ENCODE peak calls at places on chromosome 9, in eight cellular contexts. B is sigmoid colon, U is endothelial cell, C is HFFc6, X is upper lobe of right lung, L is SK-N-SH, T is GM12865, H is lung. Y is an unnamed sample.

GRCh38 chr9:30198463-30199309 is 2185.8 kb upstream of the ACO1 start:
- DNase-seq in B (no peak), U (no peak), C (no peak), X (no peak), L (no peak), T (no peak), H (no peak), Y (no peak)

GRCh38 chr9:107707419-107707837 is 217.9 kb upstream of the KLF4 start:
- DNase-seq in B (no peak), U (no peak), C (peak; percentile 71), X (no peak), L (no peak), T (no peak), H (no peak), Y (no peak)

GRCh38 chr9:134987906-134988700 is 70.4 kb upstream of the FCN1 start:
- DNase-seq in B (peak; percentile 50), U (no peak), C (no peak), X (peak; percentile 58), L (no peak), T (no peak), H (no peak), Y (no peak)

GRCh38 chr9:129885018-129885669 is 49.9 kb downstream of the USP20 start:
- DNase-seq in B (peak; percentile 81), U (no peak), C (no peak), X (peak; percentile 76), L (no peak), T (peak; percentile 76), H (peak; percentile 46), Y (no peak)

GRCh38 chr9:133658442-133659431 is 22.6 kb downstream of the DBH start:
- DNase-seq in B (no peak), U (no peak), C (no peak), X (no peak), L (no peak), T (no peak), H (peak; percentile 56), Y (no peak)

GRCh38 chr9:98995059-98995665 is 51.5 kb downstream of the COL15A1 start:
- DNase-seq in B (peak; percentile 91), U (no peak), C (no peak), X (peak; percentile 76), L (no peak), T (no peak), H (peak; percentile 61), Y (no peak)

GRCh38 chr9:114805670-114806551 is at the start of gene TNFSF15:
- DNase-seq in B (peak; percentile 63), U (no peak), C (no peak), X (peak; percentile 83), L (no peak), T (peak; percentile 65), H (peak; percentile 59), Y (peak; percentile 43)

GRCh38 chr9:8428389-8428788 is 628.8 kb upstream of the DMAC1 start:
- DNase-seq in B (no peak), U (no peak), C (no peak), X (no peak), L (no peak), T (no peak), H (no peak), Y (no peak)

DNA sequence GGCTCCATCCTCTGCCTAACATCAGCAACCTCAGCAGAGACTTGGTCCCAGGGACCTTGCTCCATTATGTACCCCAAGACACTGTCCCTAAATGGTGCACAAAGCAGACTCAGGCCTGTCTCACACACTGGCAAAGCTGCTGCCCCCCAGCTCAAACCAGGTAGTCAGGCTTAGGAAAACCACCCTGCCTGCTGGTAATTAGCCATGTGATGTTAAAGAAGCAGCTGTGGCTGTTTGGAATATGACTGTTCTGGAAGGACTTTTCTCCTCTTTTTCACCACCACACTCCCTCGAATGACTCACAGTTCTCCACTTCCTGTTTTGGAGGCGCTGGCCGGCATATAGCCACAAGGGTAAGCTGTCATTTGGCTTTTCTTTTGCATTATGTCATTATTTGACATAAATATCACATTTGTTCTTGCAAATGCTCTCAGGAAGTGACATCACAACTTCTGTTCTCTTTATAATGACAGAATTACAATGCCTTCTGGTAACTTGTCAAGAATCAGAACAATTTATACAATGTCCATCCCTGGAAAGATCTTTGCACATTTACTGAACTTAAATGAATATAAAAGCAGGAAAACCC is 113.9 kb downstream of the SUSD1 start:
- DNase-seq in B (peak; percentile 80), U (no peak), C (peak; percentile 95), X (peak; percentile 67), L (peak; percentile 22), T (peak; percentile 83), H (peak; percentile 57), Y (peak; percentile 72)
- TF ChIP-seq CTCF in B (no peak), U (no peak), C (no peak), X (no peak), L (peak; percentile 5), T (no peak), H (no peak), Y (no peak)

GRCh38 chr9:79568337-79569084 is 3.3 kb upstream of the TLE4 start:
- DNase-seq in B (no peak), U (no peak), C (no peak), X (no peak), L (no peak), T (peak; percentile 64), H (no peak), Y (peak; percentile 28)
- TF ChIP-seq CTCF in B (no peak), U (no peak), C (no peak), X (no peak), L (no peak), T (no peak), H (no peak), Y (no peak)

GRCh38 chr9:117019242-117019641 is 332.1 kb downstream of the TRIM32 start:
- DNase-seq in B (no peak), U (no peak), C (no peak), X (no peak), L (no peak), T (no peak), H (no peak), Y (no peak)
- TF ChIP-seq CTCF in B (no peak), U (no peak), C (no peak), X (no peak), L (no peak), T (no peak), H (no peak), Y (no peak)

DNA sequence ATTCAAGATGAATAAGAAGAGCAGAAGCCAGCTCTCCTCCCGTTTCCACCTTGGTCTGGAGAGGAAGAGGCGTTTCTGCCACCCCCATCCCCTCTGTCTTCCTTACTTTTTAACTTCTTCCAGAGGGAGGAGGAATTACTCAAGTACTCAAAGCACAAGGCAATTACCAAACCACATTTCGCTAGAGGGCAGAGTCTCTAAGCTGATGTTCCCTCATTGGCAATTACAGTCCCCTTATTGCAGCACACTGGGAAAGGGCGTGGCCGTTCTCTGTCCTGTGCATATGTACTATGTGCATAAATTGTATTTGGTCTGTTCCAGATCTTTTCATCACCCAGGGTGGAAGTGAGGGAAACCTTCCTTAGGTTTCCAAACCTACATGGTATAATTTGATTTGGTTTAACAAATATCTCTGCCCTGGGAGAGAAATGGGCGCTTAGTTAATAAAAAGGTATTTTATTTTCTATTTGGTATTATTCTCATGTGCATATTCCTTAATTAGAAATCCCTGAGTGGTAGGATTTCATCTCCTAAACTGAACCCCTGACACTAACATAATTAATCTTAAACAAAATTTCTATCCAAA is 29.8 kb upstream of the ALDOB start:
- DNase-seq in B (no peak), U (no peak), C (peak; percentile 64), X (no peak), L (no peak), T (peak; percentile 11), H (peak; percentile 40), Y (no peak)
- TF ChIP-seq CTCF in B (no peak), U (no peak), C (peak; percentile 73), X (peak; percentile 42), L (peak; percentile 43), T (no peak), H (peak; percentile 8), Y (no peak)

GRCh38 chr9:21153688-21154608 is 12.3 kb upstream of the IFNW1 start:
- DNase-seq in B (no peak), U (peak; percentile 15), C (no peak), X (no peak), L (peak; percentile 28), T (peak; percentile 46), H (no peak), Y (peak; percentile 40)
- TF ChIP-seq CTCF in B (no peak), U (no peak), C (peak; percentile 28), X (peak; percentile 24), L (peak; percentile 13), T (peak; percentile 36), H (no peak), Y (peak; percentile 51)

DNA sequence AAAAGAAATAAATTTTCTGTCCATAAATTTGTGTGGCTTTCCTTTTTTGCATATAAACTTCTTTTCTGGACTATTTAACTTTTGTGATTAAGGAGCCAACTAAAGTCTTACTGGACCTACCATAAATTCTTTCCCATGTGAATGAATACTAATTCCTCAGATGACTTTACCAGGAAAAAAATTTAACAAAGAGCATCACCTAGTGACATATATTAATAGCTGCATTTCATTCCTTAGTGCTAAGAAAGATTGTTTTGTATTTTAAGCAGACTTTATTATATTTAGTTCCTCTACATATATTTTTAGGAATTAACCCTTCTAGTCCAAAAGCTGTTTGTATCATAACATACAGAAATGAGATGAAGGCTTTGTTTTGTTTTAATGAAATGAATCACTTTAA is 64.4 kb downstream of the C9orf85 start:
- DNase-seq in B (no peak), U (no peak), C (peak; percentile 20), X (no peak), L (no peak), T (no peak), H (no peak), Y (no peak)
- TF ChIP-seq CTCF in B (no peak), U (no peak), C (peak; percentile 69), X (peak; percentile 25), L (peak; percentile 52), T (no peak), H (no peak), Y (peak; percentile 23)

GRCh38 chr9:137618105-137619067 is at the start of gene EHMT1:
- DNase-seq in B (peak; percentile 90), U (peak; percentile 96), C (peak; percentile 60), X (peak; percentile 93), L (peak; percentile 99), T (peak; percentile 93), H (peak; percentile 85), Y (peak; percentile 98)

GRCh38 chr9:137615387-137615871 is 3.4 kb upstream of the EHMT1 start:
- DNase-seq in B (no peak), U (no peak), C (no peak), X (no peak), L (no peak), T (no peak), H (no peak), Y (no peak)

GRCh38 chr9:137621131-137621757 is 2.4 kb downstream of the EHMT1 start:
- DNase-seq in B (no peak), U (no peak), C (peak; percentile 42), X (no peak), L (no peak), T (no peak), H (no peak), Y (no peak)

GRCh38 chr9:137620581-137620980 is 1.8 kb downstream of the EHMT1 start:
- DNase-seq in B (no peak), U (no peak), C (no peak), X (no peak), L (no peak), T (no peak), H (no peak), Y (no peak)

GRCh38 chr9:137619240-137620090 is 660 bp downstream of the EHMT1 start:
- DNase-seq in B (peak; percentile 73), U (no peak), C (peak; percentile 27), X (peak; percentile 74), L (no peak), T (peak; percentile 59), H (peak; percentile 48), Y (peak; percentile 61)
- TF ChIP-seq CTCF in B (no peak), U (no peak), C (no peak), X (no peak), L (no peak), T (no peak), H (no peak), Y (no peak)

Y was measured in GM10248.